ENCODE peak calls at places on chromosomes 2 and 18, in four cellular contexts. Y is GF-D8, H is GM23248, Q is NCI-H524. M is an unnamed sample.

GRCh38 chr2:121285077-121285449 is at the start of gene TFCP2L1:
- DNase-seq in H (peak; percentile 26), Q (peak; percentile 47), Y (no peak), M (no peak)

GRCh38 chr18:41569867-41570266 is 385.2 kb upstream of the PIK3C3 start:
- DNase-seq in H (no peak), Y (no peak), Q (no peak), M (no peak)

GRCh38 chr2:72126186-72127100 is 21.2 kb downstream of the CYP26B1 start:
- DNase-seq in H (no peak), Y (no peak), Q (no peak), M (peak; percentile 27)

GRCh38 chr2:9867876-9868275 is 24.6 kb downstream of the TAF1B start:
- DNase-seq in Y (no peak), H (no peak), Q (no peak), M (no peak)

GRCh38 chr2:8115966-8116365 is 565.9 kb upstream of the ID2 start:
- DNase-seq in Y (no peak), H (peak; percentile 41), Q (no peak), M (no peak)

GRCh38 chr2:6290626-6291025 is 575.1 kb downstream of the CMPK2 start:
- DNase-seq in Q (peak; percentile 93), H (no peak), Y (no peak), M (no peak)

GRCh38 chr18:39523281-39523680 is 1957.7 kb upstream of the CELF4 start:
- DNase-seq in Q (no peak), Y (no peak), H (peak; percentile 60), M (no peak)

GRCh38 chr18:13266208-13267100 is 47.9 kb downstream of the LDLRAD4 start:
- DNase-seq in H (peak; percentile 35), Y (no peak), Q (no peak), M (no peak)

GRCh38 chr18:23994361-23994902 is 20.1 kb upstream of the TTC39C start:
- DNase-seq in H (peak; percentile 87), Q (peak; percentile 91), Y (no peak), M (no peak)

GRCh38 chr2:165621086-165621560 is 151.6 kb downstream of the CSRNP3 start:
- DNase-seq in H (peak; percentile 49), Y (no peak), Q (no peak), M (no peak)

GRCh38 chr18:21682276-21683051 is 22.1 kb downstream of the ABHD3 start:
- DNase-seq in H (peak; percentile 76), Y (peak; percentile 79), Q (no peak), M (no peak)

GRCh38 chr18:42261731-42262130 is 306.7 kb downstream of the PIK3C3 start:
- DNase-seq in Q (no peak), H (no peak), Y (no peak), M (no peak)

GRCh38 chr2:11101430-11101829 is 53.8 kb upstream of the SLC66A3 start:
- DNase-seq in H (no peak), Q (peak; percentile 15), Y (no peak), M (no peak)

GRCh38 chr2:68465081-68465916 is 1.8 kb downstream of the FBXO48 start:
- DNase-seq in H (peak; percentile 86), Y (no peak), Q (no peak), M (no peak)

GRCh38 chr2:15731213-15731888 is 139.7 kb downstream of the DDX1 start:
- DNase-seq in H (no peak), Y (no peak), Q (no peak), M (no peak)

GRCh38 chr18:2425426-2426317 is 145.6 kb downstream of the METTL4 start:
- DNase-seq in H (peak; percentile 55), Y (no peak), Q (no peak), M (no peak)

GRCh38 chr2:174026122-174026845 is 61.1 kb upstream of the SP3 start:
- DNase-seq in Q (no peak), H (peak; percentile 31), Y (no peak), M (no peak)

GRCh38 chr2:206533977-206534376 is 90.6 kb downstream of the ADAM23 start:
- DNase-seq in Y (no peak), H (no peak), Q (no peak), M (no peak)

GRCh38 chr2:230575640-230576324 is 136.9 kb upstream of the CAB39 start:
- DNase-seq in Y (no peak), H (no peak), Q (peak; percentile 53), M (no peak)

M was measured in CD14-positive monocyte.